ENCODE peak calls at places on chromosomes 16 and 17, in eight cellular contexts. One of them, this sample, is unnamed.

GRCh38 chr17:7763919-7764318 is 46.4 kb downstream of the DNAH2 start:
- DNase-seq in H9: no peak
- DNase-seq in colonic mucosa: no peak
- DNase-seq in AG04450: no peak
- DNase-seq in epithelial cell of esophagus: no peak
- DNase-seq in cardiac fibroblast: no peak
- DNase-seq in SK-N-SH: no peak
- DNase-seq in body of pancreas: no peak
- DNase-seq in this sample: no peak

GRCh38 chr17:73784015-73784603 is 139.9 kb upstream of the SDK2 start:
- DNase-seq in H9: no peak
- DNase-seq in colonic mucosa: no peak
- DNase-seq in AG04450: no peak
- DNase-seq in epithelial cell of esophagus: no peak
- DNase-seq in cardiac fibroblast: no peak
- DNase-seq in SK-N-SH: no peak
- DNase-seq in body of pancreas: no peak
- DNase-seq in this sample: no peak

GRCh38 chr16:72291531-72291981 is 119.6 kb upstream of the PMFBP1 start:
- DNase-seq in H9: no peak
- DNase-seq in colonic mucosa: no peak
- DNase-seq in AG04450: peak
- DNase-seq in epithelial cell of esophagus: peak
- DNase-seq in cardiac fibroblast: peak
- DNase-seq in SK-N-SH: no peak
- DNase-seq in body of pancreas: no peak
- DNase-seq in this sample: no peak

GRCh38 chr17:14301761-14302401 is 1.0 kb downstream of the HS3ST3B1 start:
- DNase-seq in H9: peak
- DNase-seq in colonic mucosa: peak
- DNase-seq in AG04450: no peak
- DNase-seq in epithelial cell of esophagus: peak
- DNase-seq in cardiac fibroblast: peak
- DNase-seq in SK-N-SH: no peak
- DNase-seq in body of pancreas: peak
- DNase-seq in this sample: peak

GRCh38 chr17:19705771-19706770 is 10.3 kb downstream of the SLC47A2 start:
- DNase-seq in H9: peak
- DNase-seq in colonic mucosa: no peak
- DNase-seq in AG04450: no peak
- DNase-seq in epithelial cell of esophagus: no peak
- DNase-seq in cardiac fibroblast: no peak
- DNase-seq in SK-N-SH: no peak
- DNase-seq in body of pancreas: no peak
- DNase-seq in this sample: no peak

GRCh38 chr17:9772658-9773057 is 18.7 kb downstream of the DHRS7C start:
- DNase-seq in H9: no peak
- DNase-seq in colonic mucosa: no peak
- DNase-seq in AG04450: no peak
- DNase-seq in epithelial cell of esophagus: no peak
- DNase-seq in cardiac fibroblast: no peak
- DNase-seq in SK-N-SH: no peak
- DNase-seq in body of pancreas: no peak
- DNase-seq in this sample: no peak

GRCh38 chr17:29723283-29724047 is 100.8 kb upstream of the CORO6 start:
- DNase-seq in H9: no peak
- DNase-seq in colonic mucosa: no peak
- DNase-seq in AG04450: no peak
- DNase-seq in epithelial cell of esophagus: no peak
- DNase-seq in cardiac fibroblast: no peak
- DNase-seq in SK-N-SH: no peak
- DNase-seq in body of pancreas: no peak
- DNase-seq in this sample: no peak

GRCh38 chr17:17510456-17511292 is 14.5 kb upstream of the RASD1 start:
- DNase-seq in H9: no peak
- DNase-seq in colonic mucosa: no peak
- DNase-seq in AG04450: no peak
- DNase-seq in epithelial cell of esophagus: peak
- DNase-seq in cardiac fibroblast: no peak
- DNase-seq in SK-N-SH: no peak
- DNase-seq in body of pancreas: no peak
- DNase-seq in this sample: no peak

GRCh38 chr17:39235555-39236221 is 9.9 kb upstream of the STAC2 start:
- DNase-seq in H9: peak
- DNase-seq in colonic mucosa: peak
- DNase-seq in AG04450: no peak
- DNase-seq in epithelial cell of esophagus: peak
- DNase-seq in cardiac fibroblast: peak
- DNase-seq in SK-N-SH: peak
- DNase-seq in body of pancreas: no peak
- DNase-seq in this sample: peak

GRCh38 chr16:88534731-88535141 is 35.5 kb upstream of the ZC3H18 start:
- DNase-seq in H9: no peak
- DNase-seq in colonic mucosa: no peak
- DNase-seq in AG04450: no peak
- DNase-seq in epithelial cell of esophagus: peak
- DNase-seq in cardiac fibroblast: peak
- DNase-seq in SK-N-SH: no peak
- DNase-seq in body of pancreas: no peak
- DNase-seq in this sample: peak

GRCh38 chr16:66408181-66409048 is 18.7 kb upstream of the BEAN1 start:
- DNase-seq in H9: no peak
- DNase-seq in colonic mucosa: peak
- DNase-seq in AG04450: peak
- DNase-seq in epithelial cell of esophagus: peak
- DNase-seq in cardiac fibroblast: peak
- DNase-seq in SK-N-SH: peak
- DNase-seq in body of pancreas: no peak
- DNase-seq in this sample: no peak

GRCh38 chr16:27389272-27389961 is 12.6 kb upstream of the IL21R start:
- DNase-seq in H9: no peak
- DNase-seq in colonic mucosa: peak
- DNase-seq in AG04450: no peak
- DNase-seq in epithelial cell of esophagus: no peak
- DNase-seq in cardiac fibroblast: no peak
- DNase-seq in SK-N-SH: no peak
- DNase-seq in body of pancreas: no peak
- DNase-seq in this sample: no peak

GRCh38 chr17:75361996-75362395 is 43.5 kb downstream of the GRB2 start:
- DNase-seq in H9: no peak
- DNase-seq in colonic mucosa: no peak
- DNase-seq in AG04450: no peak
- DNase-seq in epithelial cell of esophagus: no peak
- DNase-seq in cardiac fibroblast: no peak
- DNase-seq in SK-N-SH: no peak
- DNase-seq in body of pancreas: no peak
- DNase-seq in this sample: no peak

GRCh38 chr16:70437582-70438324 is 1.1 kb downstream of the ST3GAL2 start:
- DNase-seq in H9: no peak
- DNase-seq in colonic mucosa: no peak
- DNase-seq in AG04450: no peak
- DNase-seq in epithelial cell of esophagus: peak
- DNase-seq in cardiac fibroblast: peak
- DNase-seq in SK-N-SH: peak
- DNase-seq in body of pancreas: no peak
- DNase-seq in this sample: no peak

GRCh38 chr17:65130829-65131228 is 6.3 kb upstream of the RGS9 start:
- DNase-seq in H9: no peak
- DNase-seq in colonic mucosa: no peak
- DNase-seq in AG04450: no peak
- DNase-seq in epithelial cell of esophagus: no peak
- DNase-seq in cardiac fibroblast: no peak
- DNase-seq in SK-N-SH: no peak
- DNase-seq in body of pancreas: no peak
- DNase-seq in this sample: no peak

GRCh38 chr17:82930924-82931695 is 91.3 kb upstream of the ZNF750 start:
- DNase-seq in H9: no peak
- DNase-seq in colonic mucosa: no peak
- DNase-seq in AG04450: no peak
- DNase-seq in epithelial cell of esophagus: no peak
- DNase-seq in cardiac fibroblast: no peak
- DNase-seq in SK-N-SH: no peak
- DNase-seq in body of pancreas: peak
- DNase-seq in this sample: no peak

GRCh38 chr16:69241911-69242310 is 54.9 kb downstream of the SNTB2 start:
- DNase-seq in H9: no peak
- DNase-seq in colonic mucosa: no peak
- DNase-seq in AG04450: peak
- DNase-seq in epithelial cell of esophagus: no peak
- DNase-seq in cardiac fibroblast: no peak
- DNase-seq in SK-N-SH: no peak
- DNase-seq in body of pancreas: no peak
- DNase-seq in this sample: no peak

GRCh38 chr16:75247249-75247648 is 4.2 kb downstream of the BCAR1 start:
- DNase-seq in H9: no peak
- DNase-seq in colonic mucosa: no peak
- DNase-seq in AG04450: no peak
- DNase-seq in epithelial cell of esophagus: no peak
- DNase-seq in cardiac fibroblast: no peak
- DNase-seq in SK-N-SH: no peak
- DNase-seq in body of pancreas: no peak
- DNase-seq in this sample: no peak

GRCh38 chr16:19499481-19499880 is 22.4 kb downstream of the GDE1 start:
- DNase-seq in H9: no peak
- DNase-seq in colonic mucosa: no peak
- DNase-seq in AG04450: no peak
- DNase-seq in epithelial cell of esophagus: peak
- DNase-seq in cardiac fibroblast: no peak
- DNase-seq in SK-N-SH: no peak
- DNase-seq in body of pancreas: no peak
- DNase-seq in this sample: no peak

GRCh38 chr16:19505600-19506303 is 16.1 kb downstream of the GDE1 start:
- DNase-seq in H9: no peak
- DNase-seq in colonic mucosa: no peak
- DNase-seq in AG04450: no peak
- DNase-seq in epithelial cell of esophagus: no peak
- DNase-seq in cardiac fibroblast: peak
- DNase-seq in SK-N-SH: no peak
- DNase-seq in body of pancreas: no peak
- DNase-seq in this sample: no peak

GRCh38 chr16:19506965-19507364 is 14.9 kb downstream of the GDE1 start:
- DNase-seq in H9: no peak
- DNase-seq in colonic mucosa: no peak
- DNase-seq in AG04450: no peak
- DNase-seq in epithelial cell of esophagus: no peak
- DNase-seq in cardiac fibroblast: no peak
- DNase-seq in SK-N-SH: no peak
- DNase-seq in body of pancreas: no peak
- DNase-seq in this sample: no peak

GRCh38 chr16:19502395-19503131 is 19.3 kb downstream of the GDE1 start:
- DNase-seq in H9: peak
- DNase-seq in colonic mucosa: peak
- DNase-seq in AG04450: no peak
- DNase-seq in epithelial cell of esophagus: peak
- DNase-seq in cardiac fibroblast: peak
- DNase-seq in SK-N-SH: peak
- DNase-seq in body of pancreas: peak
- DNase-seq in this sample: peak

DNA sequence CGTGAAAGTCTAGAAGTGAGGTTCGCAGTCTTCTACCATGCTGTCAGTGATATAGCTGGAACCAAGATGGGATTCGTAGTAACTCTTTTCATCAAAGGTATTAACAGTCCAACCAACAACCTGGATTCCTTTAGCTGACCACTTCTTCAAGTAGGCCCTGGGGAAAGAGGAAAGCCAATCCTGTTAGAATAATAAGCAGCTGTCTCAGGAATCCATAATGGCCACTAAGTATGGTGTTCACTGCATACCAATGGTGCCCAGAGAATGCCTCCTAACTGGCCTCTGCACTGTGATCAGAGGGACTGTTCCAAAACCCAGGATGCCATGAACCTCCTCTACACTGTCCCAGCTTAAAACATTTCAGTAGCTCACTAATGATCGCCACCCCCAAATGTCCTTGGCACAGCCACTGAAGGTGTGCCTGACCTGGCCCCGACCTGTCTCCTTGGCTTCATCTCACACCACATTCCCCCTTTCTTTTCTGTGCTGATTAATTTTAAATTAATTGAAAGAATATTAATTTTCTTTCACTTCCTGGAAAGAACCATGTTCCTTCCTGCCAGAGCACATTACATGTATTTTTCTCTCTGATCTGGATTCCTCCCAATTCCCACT is 18.3 kb downstream of the GDE1 start:
- DNase-seq in H9: no peak
- DNase-seq in colonic mucosa: no peak
- DNase-seq in AG04450: no peak
- DNase-seq in epithelial cell of esophagus: no peak
- DNase-seq in cardiac fibroblast: no peak
- DNase-seq in SK-N-SH: no peak
- DNase-seq in body of pancreas: peak
- DNase-seq in this sample: no peak
- TF ChIP-seq CTCF in H9: no peak
- TF ChIP-seq CTCF in colonic mucosa: no peak
- TF ChIP-seq CTCF in AG04450: no peak
- TF ChIP-seq CTCF in epithelial cell of esophagus: no peak
- TF ChIP-seq CTCF in cardiac fibroblast: no peak
- TF ChIP-seq CTCF in SK-N-SH: no peak
- TF ChIP-seq CTCF in body of pancreas: no peak
- TF ChIP-seq CTCF in this sample: no peak

DNA sequence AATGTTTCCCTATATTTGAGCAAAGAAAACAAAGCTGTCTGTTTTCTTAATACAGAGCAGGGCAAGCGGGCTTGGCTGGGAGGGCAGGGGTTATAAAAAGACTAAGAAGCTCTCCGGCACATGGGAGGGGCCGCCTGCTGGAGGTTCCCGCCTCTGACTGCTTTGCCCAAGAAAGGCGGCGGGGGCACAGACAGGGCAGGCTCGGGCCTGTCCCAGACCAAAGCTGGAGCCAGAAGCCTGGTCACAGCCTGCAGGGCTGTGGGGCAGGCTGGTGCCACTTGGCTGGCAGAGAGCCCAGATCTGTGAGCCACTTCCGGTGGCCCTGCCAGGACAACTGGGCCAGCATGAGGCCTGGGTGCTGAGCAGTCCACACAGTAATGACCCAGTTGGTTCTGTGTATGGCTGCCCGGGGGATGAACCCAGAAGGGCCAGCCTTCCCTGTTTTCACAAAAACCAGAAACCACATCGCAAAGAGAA is 89.4 kb downstream of the LITAF start:
- DNase-seq in H9: peak
- DNase-seq in colonic mucosa: peak
- DNase-seq in AG04450: no peak
- DNase-seq in epithelial cell of esophagus: peak
- DNase-seq in cardiac fibroblast: peak
- DNase-seq in SK-N-SH: peak
- DNase-seq in body of pancreas: peak
- DNase-seq in this sample: no peak
- TF ChIP-seq CTCF in H9: peak
- TF ChIP-seq CTCF in colonic mucosa: no peak
- TF ChIP-seq CTCF in AG04450: peak
- TF ChIP-seq CTCF in epithelial cell of esophagus: peak
- TF ChIP-seq CTCF in cardiac fibroblast: peak
- TF ChIP-seq CTCF in SK-N-SH: peak
- TF ChIP-seq CTCF in body of pancreas: no peak
- TF ChIP-seq CTCF in this sample: no peak

GRCh38 chr16:29757950-29758466 is 12.2 kb upstream of the C16orf54 start:
- DNase-seq in H9: no peak
- DNase-seq in colonic mucosa: no peak
- DNase-seq in AG04450: peak
- DNase-seq in epithelial cell of esophagus: no peak
- DNase-seq in cardiac fibroblast: peak
- DNase-seq in SK-N-SH: no peak
- DNase-seq in body of pancreas: no peak
- DNase-seq in this sample: no peak
- TF ChIP-seq CTCF in H9: no peak
- TF ChIP-seq CTCF in colonic mucosa: no peak
- TF ChIP-seq CTCF in AG04450: peak
- TF ChIP-seq CTCF in epithelial cell of esophagus: no peak
- TF ChIP-seq CTCF in cardiac fibroblast: no peak
- TF ChIP-seq CTCF in SK-N-SH: no peak
- TF ChIP-seq CTCF in body of pancreas: no peak
- TF ChIP-seq CTCF in this sample: no peak

GRCh38 chr16:23877107-23878070 is 41.6 kb downstream of the PRKCB start:
- DNase-seq in H9: peak
- DNase-seq in colonic mucosa: no peak
- DNase-seq in AG04450: no peak
- DNase-seq in epithelial cell of esophagus: no peak
- DNase-seq in cardiac fibroblast: no peak
- DNase-seq in SK-N-SH: no peak
- DNase-seq in body of pancreas: no peak
- DNase-seq in this sample: no peak
- TF ChIP-seq CTCF in H9: peak
- TF ChIP-seq CTCF in colonic mucosa: no peak
- TF ChIP-seq CTCF in AG04450: no peak
- TF ChIP-seq CTCF in epithelial cell of esophagus: no peak
- TF ChIP-seq CTCF in cardiac fibroblast: no peak
- TF ChIP-seq CTCF in SK-N-SH: no peak
- TF ChIP-seq CTCF in body of pancreas: no peak
- TF ChIP-seq CTCF in this sample: no peak

This sample was measured in glutamatergic neuron.